ENCODE peak calls at places on chromosomes 12 and 14, in eight cellular contexts. R is breast epithelium, I is ascending aorta, M is fibroblast of pulmonary artery, O is transverse colon, C is mucosa of descending colon, T is lower lobe of right lung, U is left ventricle myocardium inferior. J is an unnamed sample.

GRCh38 chr14:101876539-101876938 is 87.8 kb upstream of the DYNC1H1 start:
- DNase-seq in R (peak), I (peak), M (peak), O (peak), C (peak), T (peak), U (peak), J (peak)

GRCh38 chr14:54776361-54777001 is 126.1 kb downstream of the GCH1 start:
- DNase-seq in R (no peak), I (no peak), M (peak), O (peak), C (peak), T (peak), U (peak), J (no peak)

GRCh38 chr12:47147749-47148148 is 68.0 kb upstream of the AMIGO2 start:
- DNase-seq in R (no peak), I (no peak), M (no peak), O (no peak), C (no peak), T (no peak), U (no peak), J (no peak)

GRCh38 chr12:107027304-107028053 is 40.5 kb upstream of the MTERF2 start:
- DNase-seq in R (peak), I (no peak), M (peak), O (no peak), C (no peak), T (no peak), U (no peak), J (no peak)

GRCh38 chr12:124921200-124922008 is 7.0 kb upstream of the UBC start:
- DNase-seq in R (no peak), I (no peak), M (peak), O (peak), C (peak), T (peak), U (peak), J (peak)

GRCh38 chr14:102074415-102074964 is 12.4 kb downstream of the HSP90AA1 start:
- DNase-seq in R (no peak), I (no peak), M (no peak), O (no peak), C (no peak), T (no peak), U (no peak), J (no peak)

GRCh38 chr14:42222924-42223471 is 616.3 kb downstream of the LRFN5 start:
- DNase-seq in R (no peak), I (no peak), M (peak), O (peak), C (no peak), T (no peak), U (no peak), J (peak)

GRCh38 chr12:6996040-6996441 is 22.2 kb downstream of the LPCAT3 start:
- DNase-seq in R (no peak), I (no peak), M (peak), O (no peak), C (no peak), T (no peak), U (no peak), J (no peak)

GRCh38 chr12:18320036-18320617 is 58.8 kb downstream of the PIK3C2G start:
- DNase-seq in R (no peak), I (no peak), M (peak), O (no peak), C (no peak), T (no peak), U (no peak), J (no peak)

GRCh38 chr12:80849367-80849766 is 88.4 kb downstream of the LIN7A start:
- DNase-seq in R (no peak), I (no peak), M (no peak), O (no peak), C (no peak), T (no peak), U (no peak), J (no peak)

GRCh38 chr12:51960890-51961289 is 9.4 kb downstream of the ACVR1B start:
- DNase-seq in R (no peak), I (no peak), M (no peak), O (no peak), C (no peak), T (no peak), U (no peak), J (no peak)

GRCh38 chr14:39488600-39488999 is 56.4 kb upstream of the FBXO33 start:
- DNase-seq in R (no peak), I (no peak), M (peak), O (no peak), C (no peak), T (no peak), U (no peak), J (no peak)

GRCh38 chr14:52313493-52313881 is 625 bp upstream of the PTGER2 start:
- DNase-seq in R (no peak), I (no peak), M (peak), O (no peak), C (no peak), T (no peak), U (no peak), J (no peak)

GRCh38 chr12:93851245-93851665 is 174.1 kb downstream of the CRADD start:
- DNase-seq in R (no peak), I (no peak), M (no peak), O (peak), C (peak), T (no peak), U (no peak), J (no peak)

GRCh38 chr12:98296462-98297079 is 218.8 kb upstream of the TMPO start:
- DNase-seq in R (no peak), I (no peak), M (no peak), O (no peak), C (no peak), T (no peak), U (no peak), J (no peak)

GRCh38 chr12:69330475-69331473 is 17.4 kb upstream of the LYZ start:
- DNase-seq in R (no peak), I (no peak), M (no peak), O (peak), C (peak), T (peak), U (no peak), J (peak)

GRCh38 chr14:33081259-33081658 is 142.6 kb downstream of the NPAS3 start:
- DNase-seq in R (no peak), I (no peak), M (no peak), O (no peak), C (no peak), T (no peak), U (no peak), J (no peak)

GRCh38 chr14:68950111-68950510 is 29.0 kb downstream of the ACTN1 start:
- DNase-seq in R (no peak), I (no peak), M (peak), O (no peak), C (no peak), T (no peak), U (no peak), J (no peak)

GRCh38 chr14:55127491-55127951 is 1.5 kb upstream of the LGALS3 start:
- DNase-seq in R (no peak), I (no peak), M (peak), O (peak), C (no peak), T (no peak), U (no peak), J (no peak)

GRCh38 chr14:65377576-65377975 is 35.0 kb upstream of the FUT8 start:
- DNase-seq in R (no peak), I (no peak), M (peak), O (no peak), C (no peak), T (no peak), U (no peak), J (no peak)

GRCh38 chr14:94388027-94388895 is at the start of gene SERPINA1:
- DNase-seq in R (peak), I (no peak), M (no peak), O (no peak), C (no peak), T (peak), U (no peak), J (no peak)

GRCh38 chr14:24055971-24056799 is 4.4 kb downstream of the CARMIL3 start:
- DNase-seq in R (no peak), I (no peak), M (no peak), O (no peak), C (peak), T (no peak), U (no peak), J (no peak)

GRCh38 chr14:49581961-49582210 is 4.3 kb downstream of the RPS29 start:
- DNase-seq in R (no peak), I (no peak), M (no peak), O (no peak), C (no peak), T (no peak), U (no peak), J (no peak)

GRCh38 chr12:132251741-132252490 is 77.5 kb downstream of the GALNT9 start:
- DNase-seq in R (no peak), I (no peak), M (no peak), O (no peak), C (no peak), T (peak), U (no peak), J (no peak)

GRCh38 chr12:93572712-93573551 is 457 bp downstream of the SOCS2 start:
- DNase-seq in R (no peak), I (no peak), M (peak), O (peak), C (peak), T (peak), U (peak), J (no peak)

GRCh38 chr12:53143355-53143754 is 37.2 kb upstream of the ZNF740 start:
- DNase-seq in R (no peak), I (no peak), M (no peak), O (no peak), C (no peak), T (no peak), U (no peak), J (no peak)

GRCh38 chr14:90829677-90830076 is 13.4 kb upstream of the TTC7B start:
- DNase-seq in R (no peak), I (no peak), M (no peak), O (no peak), C (no peak), T (no peak), U (no peak), J (no peak)

GRCh38 chr14:81458352-81458751 is 58.2 kb upstream of the STON2 start:
- DNase-seq in R (no peak), I (no peak), M (no peak), O (no peak), C (no peak), T (no peak), U (no peak), J (no peak)

GRCh38 chr12:131511391-131511802 is 199.5 kb upstream of the SFSWAP start:
- DNase-seq in R (no peak), I (no peak), M (peak), O (peak), C (no peak), T (no peak), U (no peak), J (peak)

GRCh38 chr14:21529515-21529914 is 3.4 kb upstream of the SALL2 start:
- DNase-seq in R (no peak), I (no peak), M (no peak), O (no peak), C (no peak), T (no peak), U (no peak), J (no peak)
- H3K4me3 ChIP-seq in R (no peak), I (no peak), M (no peak), O (no peak), C (no peak), T (no peak), U (no peak), J (no peak)

GRCh38 chr12:33514893-33515292 is 75.3 kb upstream of the SYT10 start:
- DNase-seq in R (no peak), I (no peak), M (no peak), O (no peak), C (no peak), T (no peak), U (no peak), J (no peak)
- TF ChIP-seq CTCF in R (no peak), I (no peak), M (no peak), O (no peak), C (no peak), T (no peak), U (no peak), J (no peak)

DNA sequence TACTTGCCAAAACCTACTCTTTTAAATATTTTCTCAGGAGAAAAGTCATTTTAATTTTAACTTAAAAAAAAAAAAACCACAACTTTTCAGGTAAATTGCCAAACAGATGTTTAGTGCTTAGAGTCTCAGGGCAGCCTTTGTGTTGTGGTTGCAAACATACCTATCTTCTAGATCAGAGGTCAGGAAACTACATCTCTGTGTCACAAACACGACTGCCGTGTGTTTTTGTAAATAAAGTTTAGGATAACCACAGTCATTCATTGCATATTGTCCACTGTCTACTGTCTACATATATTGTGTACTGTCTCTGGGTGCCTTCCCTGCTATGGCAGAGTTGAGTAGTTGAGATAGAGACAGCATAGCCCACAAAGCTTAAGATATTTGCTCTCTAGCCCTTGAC is 48.9 kb downstream of the DYRK2 start:
- DNase-seq in R (no peak), I (no peak), M (no peak), O (no peak), C (no peak), T (no peak), U (no peak), J (no peak)
- H3K4me3 ChIP-seq in R (no peak), I (no peak), M (no peak), O (no peak), C (no peak), T (no peak), U (no peak), J (no peak)

GRCh38 chr14:75460402-75460801 is 32.6 kb downstream of the JDP2 start:
- DNase-seq in R (no peak), I (no peak), M (no peak), O (no peak), C (no peak), T (no peak), U (no peak), J (no peak)

GRCh38 chr14:75459791-75460190 is 32.0 kb downstream of the JDP2 start:
- DNase-seq in R (no peak), I (no peak), M (no peak), O (no peak), C (no peak), T (no peak), U (no peak), J (no peak)

GRCh38 chr14:75457648-75458165 is 29.9 kb downstream of the JDP2 start:
- DNase-seq in R (no peak), I (no peak), M (no peak), O (no peak), C (no peak), T (no peak), U (no peak), J (no peak)

GRCh38 chr14:75458305-75458704 is 30.5 kb downstream of the JDP2 start:
- DNase-seq in R (no peak), I (no peak), M (no peak), O (no peak), C (no peak), T (no peak), U (no peak), J (no peak)

GRCh38 chr14:75459099-75459741 is 31.4 kb downstream of the JDP2 start:
- DNase-seq in R (peak), I (no peak), M (no peak), O (peak), C (peak), T (peak), U (peak), J (no peak)
- TF ChIP-seq CTCF in R (peak), I (no peak), M (no peak), O (peak), C (no peak), T (no peak), U (peak), J (no peak)

DNA sequence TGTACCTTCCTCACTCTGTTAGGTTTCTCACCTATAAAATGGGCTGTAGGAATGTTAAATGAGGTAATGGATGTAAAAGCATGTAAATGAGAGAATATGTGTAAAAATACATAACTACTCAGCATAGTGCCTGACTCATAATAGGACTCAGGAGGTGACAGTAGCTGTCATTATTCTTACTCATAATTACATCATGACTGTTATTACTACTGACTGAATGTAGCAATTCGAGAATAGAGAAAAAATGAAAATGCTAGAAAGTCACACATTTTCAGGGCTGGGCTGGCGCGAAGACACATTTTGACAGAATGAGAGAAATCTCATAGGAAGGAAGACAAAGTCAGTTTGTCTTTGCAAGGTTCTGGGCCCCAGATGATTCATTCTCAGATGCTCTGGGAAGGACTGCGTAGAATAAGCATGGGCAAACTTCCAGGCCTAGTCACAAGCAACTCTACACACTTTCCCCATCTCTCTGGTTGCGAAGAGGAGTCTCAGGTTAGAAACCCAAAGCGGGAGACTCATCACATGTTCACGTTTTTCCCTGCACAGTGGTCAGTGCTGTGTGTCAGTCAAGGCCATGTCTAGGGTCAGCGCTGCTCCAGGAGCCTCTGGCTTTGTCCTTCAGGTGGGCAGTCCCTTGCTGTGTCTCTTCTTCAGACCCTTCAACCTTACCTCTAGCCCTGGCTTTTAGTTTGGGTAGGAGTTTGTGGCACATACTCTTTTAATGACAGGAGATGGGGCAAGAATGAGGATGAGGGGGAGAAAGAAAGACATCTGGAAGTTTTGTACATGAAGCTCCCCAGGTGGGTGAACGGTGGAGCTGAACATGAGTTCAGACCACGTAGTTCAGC is 8.4 kb downstream of the GPRC5A start:
- DNase-seq in R (no peak), I (no peak), M (peak), O (no peak), C (no peak), T (no peak), U (no peak), J (no peak)
- H3K4me3 ChIP-seq in R (no peak), I (no peak), M (peak), O (no peak), C (no peak), T (peak), U (no peak), J (no peak)

GRCh38 chr14:45125754-45126153 is 8.5 kb downstream of the FKBP3 start:
- DNase-seq in R (no peak), I (no peak), M (no peak), O (no peak), C (no peak), T (no peak), U (no peak), J (no peak)

GRCh38 chr14:45134051-45134958 is at the start of gene FKBP3:
- DNase-seq in R (peak), I (peak), M (peak), O (peak), C (peak), T (peak), U (peak), J (peak)

GRCh38 chr14:45133683-45134050 is 614 bp downstream of the FKBP3 start:
- DNase-seq in R (no peak), I (no peak), M (no peak), O (no peak), C (no peak), T (no peak), U (no peak), J (no peak)

GRCh38 chr14:45128963-45129629 is 5.2 kb downstream of the FKBP3 start:
- DNase-seq in R (no peak), I (no peak), M (no peak), O (no peak), C (no peak), T (no peak), U (no peak), J (no peak)
- TF ChIP-seq CTCF in R (no peak), I (no peak), M (no peak), O (no peak), C (no peak), T (no peak), U (no peak), J (no peak)

GRCh38 chr12:94998322-94998721 is 5.2 kb downstream of the NDUFA12 start:
- DNase-seq in R (no peak), I (no peak), M (no peak), O (no peak), C (no peak), T (no peak), U (no peak), J (no peak)
- H3K4me3 ChIP-seq in R (no peak), I (no peak), M (no peak), O (no peak), C (no peak), T (no peak), U (no peak), J (no peak)

DNA sequence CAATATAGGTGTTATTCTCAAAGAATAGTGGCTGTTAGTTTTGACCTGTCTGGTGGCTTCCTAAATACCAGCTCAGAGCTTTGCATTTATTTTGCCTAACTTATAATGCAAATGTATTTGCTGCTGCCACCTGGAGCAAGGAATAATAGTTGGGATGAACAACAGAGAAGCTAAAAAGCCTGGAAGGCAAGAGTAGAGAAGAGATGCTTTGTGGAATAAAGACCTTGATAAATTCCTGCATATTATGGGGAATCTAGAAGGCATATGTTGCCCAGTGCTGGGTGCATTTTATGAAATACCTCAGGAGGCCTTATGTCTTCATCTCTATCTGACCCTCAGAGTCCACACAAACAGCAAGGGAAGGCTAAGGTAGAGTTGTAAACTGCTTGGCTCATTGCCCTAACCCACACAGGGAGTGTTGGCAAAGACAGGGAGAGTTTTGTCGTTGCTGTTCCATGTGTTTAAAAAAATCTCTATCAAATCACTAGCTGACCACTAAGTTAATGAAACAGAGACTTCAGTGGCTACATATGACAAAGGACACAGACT is 53.7 kb upstream of the SCAF11 start:
- DNase-seq in R (no peak), I (no peak), M (no peak), O (no peak), C (no peak), T (no peak), U (no peak), J (no peak)
- TF ChIP-seq CTCF in R (no peak), I (no peak), M (no peak), O (no peak), C (no peak), T (no peak), U (no peak), J (no peak)

J was measured in GM12864.